ENCODE peak calls at places on chromosome X, in ten cellular contexts. One of them, this sample, is unnamed.

GRCh38 chrX:147912093-147912801 is 528 bp downstream of the FMR1 start:
- DNase-seq in AG04449: no peak
- DNase-seq in NCI-H226: peak; percentile 2
- DNase-seq in H1: peak; percentile 50
- DNase-seq in memory B cell: no peak
- DNase-seq in T-cell: no peak
- DNase-seq in T-helper 1 cell: peak; percentile 37
- DNase-seq in fibroblast of mammary gland: peak; percentile 31
- DNase-seq in NB4: peak; percentile 60
- DNase-seq in Kasumi-1: peak; percentile 62
- DNase-seq in this sample: no peak

GRCh38 chrX:16828126-16828908 is 41.8 kb downstream of the RBBP7 start:
- DNase-seq in AG04449: no peak
- DNase-seq in NCI-H226: peak; percentile 74
- DNase-seq in H1: no peak
- DNase-seq in memory B cell: no peak
- DNase-seq in T-cell: no peak
- DNase-seq in T-helper 1 cell: no peak
- DNase-seq in fibroblast of mammary gland: peak; percentile 91
- DNase-seq in NB4: no peak
- DNase-seq in Kasumi-1: no peak
- DNase-seq in this sample: no peak

GRCh38 chrX:87687703-87688102 is 170.1 kb downstream of the KLHL4 start:
- DNase-seq in AG04449: no peak
- DNase-seq in NCI-H226: no peak
- DNase-seq in H1: no peak
- DNase-seq in memory B cell: no peak
- DNase-seq in T-cell: no peak
- DNase-seq in T-helper 1 cell: no peak
- DNase-seq in fibroblast of mammary gland: no peak
- DNase-seq in NB4: no peak
- DNase-seq in Kasumi-1: no peak
- DNase-seq in this sample: no peak

GRCh38 chrX:107674480-107675364 is 46.4 kb downstream of the PRPS1 start:
- DNase-seq in AG04449: no peak
- DNase-seq in NCI-H226: no peak
- DNase-seq in H1: no peak
- DNase-seq in memory B cell: no peak
- DNase-seq in T-cell: peak; percentile 47
- DNase-seq in T-helper 1 cell: peak; percentile 29
- DNase-seq in fibroblast of mammary gland: peak; percentile 95
- DNase-seq in NB4: peak; percentile 94
- DNase-seq in Kasumi-1: peak; percentile 60
- DNase-seq in this sample: no peak

GRCh38 chrX:131513159-131513914 is 30.5 kb upstream of the OR13H1 start:
- DNase-seq in AG04449: no peak
- DNase-seq in NCI-H226: no peak
- DNase-seq in H1: no peak
- DNase-seq in memory B cell: no peak
- DNase-seq in T-cell: no peak
- DNase-seq in T-helper 1 cell: no peak
- DNase-seq in fibroblast of mammary gland: no peak
- DNase-seq in NB4: no peak
- DNase-seq in Kasumi-1: no peak
- DNase-seq in this sample: no peak

GRCh38 chrX:48508400-48509244 is at the start of gene PORCN:
- DNase-seq in AG04449: no peak
- DNase-seq in NCI-H226: peak; percentile 51
- DNase-seq in H1: peak; percentile 79
- DNase-seq in memory B cell: peak; percentile 55
- DNase-seq in T-cell: peak; percentile 51
- DNase-seq in T-helper 1 cell: peak; percentile 80
- DNase-seq in fibroblast of mammary gland: peak; percentile 41
- DNase-seq in NB4: peak; percentile 85
- DNase-seq in Kasumi-1: peak; percentile 52
- DNase-seq in this sample: no peak

GRCh38 chrX:132409780-132410556 is 78.9 kb downstream of the MBNL3 start:
- DNase-seq in AG04449: no peak
- DNase-seq in NCI-H226: no peak
- DNase-seq in H1: no peak
- DNase-seq in memory B cell: no peak
- DNase-seq in T-cell: no peak
- DNase-seq in T-helper 1 cell: no peak
- DNase-seq in fibroblast of mammary gland: no peak
- DNase-seq in NB4: no peak
- DNase-seq in Kasumi-1: no peak
- DNase-seq in this sample: no peak

GRCh38 chrX:10759400-10759799 is 139.0 kb upstream of the MID1 start:
- DNase-seq in AG04449: no peak
- DNase-seq in NCI-H226: no peak
- DNase-seq in H1: peak; percentile 46
- DNase-seq in memory B cell: no peak
- DNase-seq in T-cell: no peak
- DNase-seq in T-helper 1 cell: no peak
- DNase-seq in fibroblast of mammary gland: no peak
- DNase-seq in NB4: no peak
- DNase-seq in Kasumi-1: no peak
- DNase-seq in this sample: no peak

GRCh38 chrX:39869846-39870601 is 227.7 kb downstream of the BCOR start:
- DNase-seq in AG04449: no peak
- DNase-seq in NCI-H226: peak; percentile 81
- DNase-seq in H1: no peak
- DNase-seq in memory B cell: no peak
- DNase-seq in T-cell: peak; percentile 51
- DNase-seq in T-helper 1 cell: peak; percentile 93
- DNase-seq in fibroblast of mammary gland: peak; percentile 55
- DNase-seq in NB4: peak; percentile 78
- DNase-seq in Kasumi-1: peak; percentile 62
- DNase-seq in this sample: no peak

GRCh38 chrX:100687546-100687945 is 43.5 kb downstream of the SRPX2 start:
- DNase-seq in AG04449: no peak
- DNase-seq in NCI-H226: no peak
- DNase-seq in H1: no peak
- DNase-seq in memory B cell: no peak
- DNase-seq in T-cell: no peak
- DNase-seq in T-helper 1 cell: no peak
- DNase-seq in fibroblast of mammary gland: no peak
- DNase-seq in NB4: no peak
- DNase-seq in Kasumi-1: peak; percentile 18
- DNase-seq in this sample: no peak

GRCh38 chrX:44873415-44874270 is 655 bp downstream of the KDM6A start:
- DNase-seq in AG04449: no peak
- DNase-seq in NCI-H226: peak; percentile 24
- DNase-seq in H1: peak; percentile 46
- DNase-seq in memory B cell: peak; percentile 23
- DNase-seq in T-cell: peak; percentile 51
- DNase-seq in T-helper 1 cell: peak; percentile 61
- DNase-seq in fibroblast of mammary gland: peak; percentile 39
- DNase-seq in NB4: peak; percentile 87
- DNase-seq in Kasumi-1: peak; percentile 71
- DNase-seq in this sample: no peak

GRCh38 chrX:41332408-41332987 is 1.5 kb upstream of the DDX3X start:
- DNase-seq in AG04449: no peak
- DNase-seq in NCI-H226: no peak
- DNase-seq in H1: no peak
- DNase-seq in memory B cell: no peak
- DNase-seq in T-cell: no peak
- DNase-seq in T-helper 1 cell: peak; percentile 50
- DNase-seq in fibroblast of mammary gland: no peak
- DNase-seq in NB4: peak; percentile 67
- DNase-seq in Kasumi-1: peak; percentile 12
- DNase-seq in this sample: no peak

GRCh38 chrX:54564942-54565341 is 34.9 kb downstream of the GNL3L start:
- DNase-seq in AG04449: no peak
- DNase-seq in NCI-H226: no peak
- DNase-seq in H1: no peak
- DNase-seq in memory B cell: no peak
- DNase-seq in T-cell: no peak
- DNase-seq in T-helper 1 cell: no peak
- DNase-seq in fibroblast of mammary gland: no peak
- DNase-seq in NB4: no peak
- DNase-seq in Kasumi-1: no peak
- DNase-seq in this sample: no peak

GRCh38 chrX:34063616-34064015 is 68.5 kb downstream of the FAM47A start:
- DNase-seq in AG04449: no peak
- DNase-seq in NCI-H226: no peak
- DNase-seq in H1: no peak
- DNase-seq in memory B cell: no peak
- DNase-seq in T-cell: no peak
- DNase-seq in T-helper 1 cell: no peak
- DNase-seq in fibroblast of mammary gland: no peak
- DNase-seq in NB4: no peak
- DNase-seq in Kasumi-1: no peak
- DNase-seq in this sample: no peak

GRCh38 chrX:57528670-57529255 is 63.0 kb upstream of the ZXDB start:
- DNase-seq in AG04449: no peak
- DNase-seq in NCI-H226: peak; percentile 2
- DNase-seq in H1: peak; percentile 42
- DNase-seq in memory B cell: no peak
- DNase-seq in T-cell: no peak
- DNase-seq in T-helper 1 cell: peak; percentile 8
- DNase-seq in fibroblast of mammary gland: no peak
- DNase-seq in NB4: peak; percentile 34
- DNase-seq in Kasumi-1: peak; percentile 1
- DNase-seq in this sample: no peak

This sample was measured in BJ.